ENCODE peak calls at places on chromosomes 7 and 10, in ten cellular contexts. One of them, this sample, is unnamed.

GRCh38 chr10:127151981-127152699 is 44.3 kb downstream of the INSYN2A start:
- DNase-seq in effector memory CD4-positive, alpha-beta T cell: no peak
- DNase-seq in cardiac muscle cell: peak
- DNase-seq in pancreas: no peak
- DNase-seq in A549: no peak
- DNase-seq in SK-N-SH: no peak
- DNase-seq in esophagus squamous epithelium: no peak
- DNase-seq in upper lobe of right lung: peak
- DNase-seq in colonic mucosa: no peak
- DNase-seq in neural progenitor cell: no peak
- DNase-seq in this sample: no peak

GRCh38 chr10:88162852-88163251 is 299.4 kb downstream of the PTEN start:
- DNase-seq in effector memory CD4-positive, alpha-beta T cell: no peak
- DNase-seq in cardiac muscle cell: no peak
- DNase-seq in pancreas: no peak
- DNase-seq in A549: no peak
- DNase-seq in SK-N-SH: no peak
- DNase-seq in esophagus squamous epithelium: no peak
- DNase-seq in upper lobe of right lung: no peak
- DNase-seq in colonic mucosa: no peak
- DNase-seq in neural progenitor cell: no peak
- DNase-seq in this sample: no peak

GRCh38 chr10:33193867-33194521 is 140.5 kb downstream of the NRP1 start:
- DNase-seq in effector memory CD4-positive, alpha-beta T cell: no peak
- DNase-seq in cardiac muscle cell: peak
- DNase-seq in pancreas: no peak
- DNase-seq in A549: peak
- DNase-seq in SK-N-SH: no peak
- DNase-seq in esophagus squamous epithelium: no peak
- DNase-seq in upper lobe of right lung: no peak
- DNase-seq in colonic mucosa: peak
- DNase-seq in neural progenitor cell: no peak
- DNase-seq in this sample: no peak

GRCh38 chr7:26854932-26855331 is 9.5 kb downstream of the SKAP2 start:
- DNase-seq in effector memory CD4-positive, alpha-beta T cell: no peak
- DNase-seq in cardiac muscle cell: no peak
- DNase-seq in pancreas: no peak
- DNase-seq in A549: no peak
- DNase-seq in SK-N-SH: no peak
- DNase-seq in esophagus squamous epithelium: no peak
- DNase-seq in upper lobe of right lung: no peak
- DNase-seq in colonic mucosa: no peak
- DNase-seq in neural progenitor cell: no peak
- DNase-seq in this sample: no peak

GRCh38 chr7:90965211-90965610 is 299.0 kb upstream of the FZD1 start:
- DNase-seq in effector memory CD4-positive, alpha-beta T cell: no peak
- DNase-seq in cardiac muscle cell: no peak
- DNase-seq in pancreas: no peak
- DNase-seq in A549: no peak
- DNase-seq in SK-N-SH: no peak
- DNase-seq in esophagus squamous epithelium: no peak
- DNase-seq in upper lobe of right lung: no peak
- DNase-seq in colonic mucosa: no peak
- DNase-seq in neural progenitor cell: no peak
- DNase-seq in this sample: no peak

GRCh38 chr7:155677688-155678087 is 33.2 kb downstream of the RBM33 start:
- DNase-seq in effector memory CD4-positive, alpha-beta T cell: no peak
- DNase-seq in cardiac muscle cell: no peak
- DNase-seq in pancreas: no peak
- DNase-seq in A549: no peak
- DNase-seq in SK-N-SH: no peak
- DNase-seq in esophagus squamous epithelium: no peak
- DNase-seq in upper lobe of right lung: no peak
- DNase-seq in colonic mucosa: no peak
- DNase-seq in neural progenitor cell: no peak
- DNase-seq in this sample: no peak

GRCh38 chr10:26517141-26517890 is 79.2 kb downstream of the APBB1IP start:
- DNase-seq in effector memory CD4-positive, alpha-beta T cell: no peak
- DNase-seq in cardiac muscle cell: peak
- DNase-seq in pancreas: no peak
- DNase-seq in A549: no peak
- DNase-seq in SK-N-SH: no peak
- DNase-seq in esophagus squamous epithelium: no peak
- DNase-seq in upper lobe of right lung: no peak
- DNase-seq in colonic mucosa: no peak
- DNase-seq in neural progenitor cell: peak
- DNase-seq in this sample: no peak

GRCh38 chr7:47266799-47267198 is 315.1 kb downstream of the TNS3 start:
- DNase-seq in effector memory CD4-positive, alpha-beta T cell: no peak
- DNase-seq in cardiac muscle cell: peak
- DNase-seq in pancreas: no peak
- DNase-seq in A549: no peak
- DNase-seq in SK-N-SH: no peak
- DNase-seq in esophagus squamous epithelium: no peak
- DNase-seq in upper lobe of right lung: peak
- DNase-seq in colonic mucosa: peak
- DNase-seq in neural progenitor cell: no peak
- DNase-seq in this sample: no peak

GRCh38 chr10:109958059-109958458 is 34.7 kb upstream of the XPNPEP1 start:
- DNase-seq in effector memory CD4-positive, alpha-beta T cell: no peak
- DNase-seq in cardiac muscle cell: no peak
- DNase-seq in pancreas: no peak
- DNase-seq in A549: no peak
- DNase-seq in SK-N-SH: no peak
- DNase-seq in esophagus squamous epithelium: no peak
- DNase-seq in upper lobe of right lung: no peak
- DNase-seq in colonic mucosa: no peak
- DNase-seq in neural progenitor cell: no peak
- DNase-seq in this sample: no peak

GRCh38 chr7:96484091-96484490 is 162.2 kb upstream of the SLC25A13 start:
- DNase-seq in effector memory CD4-positive, alpha-beta T cell: no peak
- DNase-seq in cardiac muscle cell: no peak
- DNase-seq in pancreas: no peak
- DNase-seq in A549: no peak
- DNase-seq in SK-N-SH: no peak
- DNase-seq in esophagus squamous epithelium: no peak
- DNase-seq in upper lobe of right lung: no peak
- DNase-seq in colonic mucosa: no peak
- DNase-seq in neural progenitor cell: no peak
- DNase-seq in this sample: no peak

GRCh38 chr7:48964074-48964473 is 39.7 kb downstream of the CDC14C start:
- DNase-seq in effector memory CD4-positive, alpha-beta T cell: no peak
- DNase-seq in cardiac muscle cell: peak
- DNase-seq in pancreas: no peak
- DNase-seq in A549: no peak
- DNase-seq in SK-N-SH: no peak
- DNase-seq in esophagus squamous epithelium: no peak
- DNase-seq in upper lobe of right lung: no peak
- DNase-seq in colonic mucosa: no peak
- DNase-seq in neural progenitor cell: no peak
- DNase-seq in this sample: no peak

GRCh38 chr10:70743879-70744278 is 41.3 kb downstream of the TBATA start:
- DNase-seq in effector memory CD4-positive, alpha-beta T cell: no peak
- DNase-seq in cardiac muscle cell: no peak
- DNase-seq in pancreas: peak
- DNase-seq in A549: no peak
- DNase-seq in SK-N-SH: no peak
- DNase-seq in esophagus squamous epithelium: no peak
- DNase-seq in upper lobe of right lung: peak
- DNase-seq in colonic mucosa: no peak
- DNase-seq in neural progenitor cell: no peak
- DNase-seq in this sample: no peak

GRCh38 chr10:112832959-112833358 is 117.1 kb upstream of the TCF7L2 start:
- DNase-seq in effector memory CD4-positive, alpha-beta T cell: no peak
- DNase-seq in cardiac muscle cell: no peak
- DNase-seq in pancreas: no peak
- DNase-seq in A549: no peak
- DNase-seq in SK-N-SH: no peak
- DNase-seq in esophagus squamous epithelium: no peak
- DNase-seq in upper lobe of right lung: no peak
- DNase-seq in colonic mucosa: no peak
- DNase-seq in neural progenitor cell: no peak
- DNase-seq in this sample: no peak

GRCh38 chr10:112835933-112836564 is 114.0 kb upstream of the TCF7L2 start:
- DNase-seq in effector memory CD4-positive, alpha-beta T cell: no peak
- DNase-seq in cardiac muscle cell: peak
- DNase-seq in pancreas: no peak
- DNase-seq in A549: no peak
- DNase-seq in SK-N-SH: no peak
- DNase-seq in esophagus squamous epithelium: no peak
- DNase-seq in upper lobe of right lung: no peak
- DNase-seq in colonic mucosa: no peak
- DNase-seq in neural progenitor cell: peak
- DNase-seq in this sample: no peak

GRCh38 chr10:112834661-112835060 is 115.4 kb upstream of the TCF7L2 start:
- DNase-seq in effector memory CD4-positive, alpha-beta T cell: no peak
- DNase-seq in cardiac muscle cell: no peak
- DNase-seq in pancreas: no peak
- DNase-seq in A549: no peak
- DNase-seq in SK-N-SH: no peak
- DNase-seq in esophagus squamous epithelium: no peak
- DNase-seq in upper lobe of right lung: peak
- DNase-seq in colonic mucosa: no peak
- DNase-seq in neural progenitor cell: no peak
- DNase-seq in this sample: no peak

GRCh38 chr10:112831826-112832225 is 118.2 kb upstream of the TCF7L2 start:
- DNase-seq in effector memory CD4-positive, alpha-beta T cell: no peak
- DNase-seq in cardiac muscle cell: no peak
- DNase-seq in pancreas: no peak
- DNase-seq in A549: no peak
- DNase-seq in SK-N-SH: no peak
- DNase-seq in esophagus squamous epithelium: no peak
- DNase-seq in upper lobe of right lung: no peak
- DNase-seq in colonic mucosa: no peak
- DNase-seq in neural progenitor cell: no peak
- DNase-seq in this sample: no peak

GRCh38 chr10:112832361-112832878 is 117.6 kb upstream of the TCF7L2 start:
- DNase-seq in effector memory CD4-positive, alpha-beta T cell: no peak
- DNase-seq in cardiac muscle cell: peak
- DNase-seq in pancreas: no peak
- DNase-seq in A549: no peak
- DNase-seq in SK-N-SH: no peak
- DNase-seq in esophagus squamous epithelium: no peak
- DNase-seq in upper lobe of right lung: no peak
- DNase-seq in colonic mucosa: no peak
- DNase-seq in neural progenitor cell: peak
- DNase-seq in this sample: peak
- H3K27ac ChIP-seq in effector memory CD4-positive, alpha-beta T cell: no peak
- H3K27ac ChIP-seq in cardiac muscle cell: no peak
- H3K27ac ChIP-seq in pancreas: no peak
- H3K27ac ChIP-seq in A549: no peak
- H3K27ac ChIP-seq in SK-N-SH: no peak
- H3K27ac ChIP-seq in esophagus squamous epithelium: no peak
- H3K27ac ChIP-seq in upper lobe of right lung: no peak
- H3K27ac ChIP-seq in colonic mucosa: no peak
- H3K27ac ChIP-seq in neural progenitor cell: no peak
- H3K27ac ChIP-seq in this sample: no peak

DNA sequence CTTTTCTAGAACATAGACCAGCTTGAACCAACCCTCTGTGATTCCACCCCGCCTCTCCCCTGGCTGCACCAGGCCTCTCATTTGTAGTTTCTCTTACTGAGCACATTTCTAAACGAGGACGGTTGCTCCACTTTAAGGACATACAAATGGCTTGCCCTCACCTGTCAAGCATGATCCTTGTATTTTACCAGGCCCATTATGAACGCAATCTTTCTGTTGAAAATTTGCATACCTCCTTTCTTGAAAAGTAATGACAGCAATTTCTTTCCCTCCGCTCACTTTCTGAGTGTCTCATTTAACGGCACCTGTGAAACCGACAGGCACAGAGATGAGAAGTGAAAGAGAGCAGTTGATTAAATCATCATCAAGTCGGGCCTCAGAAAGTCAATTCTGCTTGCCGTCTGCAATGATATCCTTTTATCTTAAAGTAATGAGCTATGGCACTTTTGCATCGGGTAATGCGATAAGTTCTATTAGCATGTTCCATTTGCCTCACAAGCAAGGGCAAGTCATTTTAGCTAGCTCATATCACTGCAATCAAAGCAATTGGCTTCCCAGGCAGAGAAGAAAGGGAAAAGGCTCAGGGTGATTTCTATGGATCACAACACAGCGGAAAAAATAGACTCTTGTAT is 705.6 kb upstream of the GALNT17 start:
- DNase-seq in effector memory CD4-positive, alpha-beta T cell: no peak
- DNase-seq in cardiac muscle cell: no peak
- DNase-seq in pancreas: no peak
- DNase-seq in A549: no peak
- DNase-seq in SK-N-SH: peak
- DNase-seq in esophagus squamous epithelium: no peak
- DNase-seq in upper lobe of right lung: no peak
- DNase-seq in colonic mucosa: no peak
- DNase-seq in neural progenitor cell: no peak
- DNase-seq in this sample: no peak
- H3K27ac ChIP-seq in effector memory CD4-positive, alpha-beta T cell: no peak
- H3K27ac ChIP-seq in cardiac muscle cell: no peak
- H3K27ac ChIP-seq in pancreas: no peak
- H3K27ac ChIP-seq in A549: no peak
- H3K27ac ChIP-seq in SK-N-SH: no peak
- H3K27ac ChIP-seq in esophagus squamous epithelium: no peak
- H3K27ac ChIP-seq in upper lobe of right lung: no peak
- H3K27ac ChIP-seq in colonic mucosa: no peak
- H3K27ac ChIP-seq in neural progenitor cell: no peak
- H3K27ac ChIP-seq in this sample: no peak

GRCh38 chr7:50591098-50591479 is 25.9 kb upstream of the DDC start:
- DNase-seq in effector memory CD4-positive, alpha-beta T cell: no peak
- DNase-seq in cardiac muscle cell: no peak
- DNase-seq in pancreas: no peak
- DNase-seq in A549: no peak
- DNase-seq in SK-N-SH: no peak
- DNase-seq in esophagus squamous epithelium: no peak
- DNase-seq in upper lobe of right lung: no peak
- DNase-seq in colonic mucosa: no peak
- DNase-seq in neural progenitor cell: no peak
- DNase-seq in this sample: no peak
- H3K27ac ChIP-seq in effector memory CD4-positive, alpha-beta T cell: no peak
- H3K27ac ChIP-seq in cardiac muscle cell: no peak
- H3K27ac ChIP-seq in pancreas: no peak
- H3K27ac ChIP-seq in A549: no peak
- H3K27ac ChIP-seq in SK-N-SH: no peak
- H3K27ac ChIP-seq in esophagus squamous epithelium: no peak
- H3K27ac ChIP-seq in upper lobe of right lung: no peak
- H3K27ac ChIP-seq in colonic mucosa: no peak
- H3K27ac ChIP-seq in neural progenitor cell: no peak
- H3K27ac ChIP-seq in this sample: no peak

DNA sequence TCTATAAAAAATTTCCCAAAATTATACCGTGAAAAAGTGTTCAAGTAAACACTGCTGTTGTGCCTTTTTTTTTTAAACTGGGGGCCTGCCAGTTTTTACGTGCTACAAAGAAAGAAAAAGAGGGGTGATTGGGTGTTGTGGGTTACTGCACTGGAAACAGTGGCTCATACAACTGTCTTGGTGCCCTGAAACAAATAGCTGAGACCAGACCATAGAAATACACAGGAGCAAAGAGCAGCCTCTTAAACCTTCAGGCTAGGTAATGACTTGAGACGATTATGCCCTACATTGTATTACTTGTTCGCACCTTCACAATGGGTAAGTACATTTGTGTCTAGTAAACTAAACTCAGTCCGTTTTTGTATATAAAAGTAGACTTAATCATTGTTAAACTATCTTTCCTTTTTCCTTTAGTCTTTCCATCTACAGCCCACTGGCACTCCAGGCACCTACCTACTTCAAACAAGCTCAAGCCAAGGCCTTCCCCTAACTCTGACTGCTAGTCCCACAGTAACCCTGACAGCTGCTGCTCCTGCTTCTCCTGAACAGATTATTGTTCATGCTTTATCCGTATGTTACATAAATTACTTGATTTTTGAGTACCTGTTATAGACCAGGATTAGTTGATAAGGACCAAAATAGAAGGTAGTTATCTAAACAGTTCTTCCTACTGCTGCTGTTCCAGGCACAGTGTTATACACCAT is 26.6 kb downstream of the TMEM243 start:
- DNase-seq in effector memory CD4-positive, alpha-beta T cell: no peak
- DNase-seq in cardiac muscle cell: no peak
- DNase-seq in pancreas: no peak
- DNase-seq in A549: no peak
- DNase-seq in SK-N-SH: no peak
- DNase-seq in esophagus squamous epithelium: no peak
- DNase-seq in upper lobe of right lung: no peak
- DNase-seq in colonic mucosa: no peak
- DNase-seq in neural progenitor cell: no peak
- DNase-seq in this sample: no peak
- H3K27ac ChIP-seq in effector memory CD4-positive, alpha-beta T cell: no peak
- H3K27ac ChIP-seq in cardiac muscle cell: peak
- H3K27ac ChIP-seq in pancreas: no peak
- H3K27ac ChIP-seq in A549: no peak
- H3K27ac ChIP-seq in SK-N-SH: no peak
- H3K27ac ChIP-seq in esophagus squamous epithelium: no peak
- H3K27ac ChIP-seq in upper lobe of right lung: no peak
- H3K27ac ChIP-seq in colonic mucosa: no peak
- H3K27ac ChIP-seq in neural progenitor cell: no peak
- H3K27ac ChIP-seq in this sample: no peak